ENCODE peak calls at places on chromosomes 2 and 18, in five cellular contexts. K is ovary, P is lower leg skin, D is uterus, G is right lobe of liver. Z is an unnamed sample.

GRCh38 chr2:68083346-68083745 is 20.5 kb upstream of the C1D start:
- DNase-seq in G (no peak), D (no peak), K (no peak), P (no peak), Z (no peak)

GRCh38 chr2:212330263-212330662 is 208.3 kb downstream of the ERBB4 start:
- DNase-seq in G (peak), D (no peak), P (no peak), K (no peak), Z (no peak)

GRCh38 chr2:239028253-239028619 is 180.4 kb downstream of the TWIST2 start:
- DNase-seq in D (no peak), K (no peak), G (no peak), P (peak), Z (no peak)

GRCh38 chr2:165868211-165868610 is 74.2 kb upstream of the GALNT3 start:
- DNase-seq in P (no peak), D (no peak), K (no peak), G (no peak), Z (no peak)

GRCh38 chr18:26436176-26437031 is 111.9 kb downstream of the KCTD1 start:
- DNase-seq in G (no peak), P (no peak), K (no peak), D (no peak), Z (no peak)

GRCh38 chr2:189673661-189674373 is 653 bp upstream of the ANKAR start:
- DNase-seq in P (no peak), K (no peak), G (no peak), D (no peak), Z (no peak)

GRCh38 chr18:29681578-29681977 is 1361.0 kb downstream of the DSC3 start:
- DNase-seq in K (no peak), P (no peak), G (no peak), D (no peak), Z (no peak)

GRCh38 chr18:69689081-69689759 is 258.5 kb downstream of the CD226 start:
- DNase-seq in P (no peak), K (no peak), G (no peak), D (no peak), Z (no peak)

GRCh38 chr2:218448934-218449333 is 30.0 kb downstream of the VIL1 start:
- DNase-seq in P (no peak), D (no peak), G (no peak), K (no peak), Z (peak)

GRCh38 chr2:81835318-81836000 is 1530.9 kb upstream of the LRRTM1 start:
- DNase-seq in P (no peak), D (no peak), G (no peak), K (no peak), Z (peak)

GRCh38 chr18:77550625-77551024 is 301.0 kb downstream of the GALR1 start:
- DNase-seq in P (no peak), D (no peak), G (no peak), K (no peak), Z (no peak)

GRCh38 chr2:124027182-124027581 is 2.1 kb downstream of the CNTNAP5 start:
- DNase-seq in G (no peak), K (no peak), D (no peak), P (no peak), Z (peak)

GRCh38 chr2:231161252-231162035 is 36.6 kb upstream of the HTR2B start:
- DNase-seq in D (no peak), G (no peak), P (no peak), K (no peak), Z (no peak)

GRCh38 chr2:72211777-72212515 is 64.3 kb upstream of the CYP26B1 start:
- DNase-seq in K (no peak), P (no peak), D (no peak), G (no peak), Z (no peak)

GRCh38 chr2:119496682-119497081 is 27.6 kb downstream of the SCTR start:
- DNase-seq in D (no peak), K (no peak), G (no peak), P (no peak), Z (no peak)

GRCh38 chr2:227781841-227782240 is 31.8 kb upstream of the CCL20 start:
- DNase-seq in D (no peak), K (no peak), P (no peak), G (no peak), Z (no peak)

GRCh38 chr2:8821276-8822217 is 15.9 kb downstream of the KIDINS220 start:
- DNase-seq in D (peak), K (peak), G (peak), P (peak), Z (no peak)

DNA sequence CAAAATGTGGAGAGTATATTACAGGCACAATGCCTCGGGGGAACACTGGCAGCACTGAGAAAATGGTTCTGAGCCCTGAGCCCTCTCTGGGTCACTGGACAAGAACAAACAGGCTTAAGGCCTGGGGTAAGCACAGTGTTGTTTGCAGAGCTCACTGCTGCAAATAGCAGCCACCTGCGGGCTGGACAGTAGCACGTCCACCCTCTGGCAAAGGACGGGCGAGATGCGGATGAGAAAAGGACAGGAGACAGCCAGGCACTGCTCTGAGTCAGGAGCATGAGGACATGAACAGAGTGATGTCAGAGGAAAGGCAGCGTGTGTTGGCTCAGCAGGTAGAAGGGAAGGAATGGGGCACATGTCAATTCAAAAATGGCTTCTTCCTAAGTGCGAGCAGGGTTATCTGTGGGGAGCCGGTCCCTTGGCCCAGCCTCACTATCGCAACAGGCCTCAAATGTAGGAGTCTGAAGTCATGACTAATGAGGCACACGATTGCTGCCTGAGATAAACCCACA is 25.9 kb upstream of the NEB start:
- DNase-seq in K (no peak), D (no peak), P (no peak), G (no peak), Z (no peak)
- TF ChIP-seq POLR2A in K (no peak), D (no peak), P (no peak), G (no peak), Z (no peak)

GRCh38 chr2:158457092-158457825 is 507 bp downstream of the PKP4 start:
- DNase-seq in D (peak), G (peak), P (peak), K (peak), Z (peak)

GRCh38 chr2:158458617-158458920 is 1.8 kb downstream of the PKP4 start:
- DNase-seq in P (no peak), K (no peak), G (no peak), D (no peak), Z (no peak)

GRCh38 chr2:158459161-158460003 is 2.6 kb downstream of the PKP4 start:
- DNase-seq in P (no peak), K (no peak), D (no peak), G (no peak), Z (no peak)

GRCh38 chr2:158456309-158457066 is at the start of the genes CCDC148 and PKP4:
- DNase-seq in G (peak), K (peak), D (peak), P (peak), Z (peak)

GRCh38 chr2:158457826-158458616 is 1.3 kb downstream of the PKP4 start:
- DNase-seq in K (peak), D (peak), P (peak), G (peak), Z (peak)
- TF ChIP-seq POLR2A in K (peak), D (no peak), P (no peak), G (peak), Z (peak)

DNA sequence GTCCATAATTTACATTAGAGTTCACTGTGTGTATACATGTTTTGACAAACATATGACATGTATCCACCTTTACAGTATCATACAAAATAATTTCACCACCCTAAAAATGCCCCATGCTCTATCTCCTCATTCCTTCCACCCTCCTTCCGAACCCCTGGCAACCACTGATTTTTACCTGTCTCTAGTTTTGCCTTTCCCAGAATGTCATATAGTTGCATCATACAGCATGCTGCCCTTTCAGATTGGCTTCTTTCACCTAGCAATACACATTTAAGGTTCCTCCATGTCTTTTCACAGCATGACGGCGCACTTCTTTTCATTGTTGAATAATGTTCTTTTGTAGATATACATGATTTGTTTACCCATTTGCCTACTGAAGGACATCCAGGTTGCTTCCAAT is 10.4 kb downstream of the LRPPRC start:
- DNase-seq in K (no peak), P (no peak), G (no peak), D (no peak), Z (no peak)
- TF ChIP-seq POLR2A in K (no peak), P (no peak), G (no peak), D (no peak), Z (no peak)

DNA sequence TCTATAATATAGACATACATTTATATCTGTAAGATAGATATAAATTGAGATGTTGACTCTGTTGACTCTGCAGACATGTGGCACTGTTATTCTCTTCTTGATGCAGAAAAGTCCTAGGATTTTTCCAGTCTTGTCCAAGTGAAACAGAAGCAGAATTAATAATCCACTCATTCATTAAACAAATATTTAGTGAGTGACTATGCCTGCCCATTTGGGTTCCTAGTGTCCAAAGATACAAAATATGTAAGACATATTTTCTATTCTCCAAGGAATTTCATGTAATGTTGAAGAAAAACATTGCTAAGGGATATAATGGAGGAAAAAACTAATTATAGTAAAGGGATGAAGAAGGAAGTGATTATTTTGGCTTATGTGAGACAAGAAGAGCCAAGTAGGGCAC is 20.1 kb upstream of the PLEKHH2 start:
- DNase-seq in P (no peak), K (no peak), G (no peak), D (no peak), Z (no peak)
- TF ChIP-seq POLR2A in P (no peak), K (no peak), G (no peak), D (no peak), Z (no peak)

GRCh38 chr2:55883339-55883738 is 40.2 kb downstream of the EFEMP1 start:
- DNase-seq in G (no peak), K (peak), P (no peak), D (peak), Z (no peak)
- TF ChIP-seq POLR2A in G (no peak), K (no peak), P (no peak), D (no peak), Z (no peak)

DNA sequence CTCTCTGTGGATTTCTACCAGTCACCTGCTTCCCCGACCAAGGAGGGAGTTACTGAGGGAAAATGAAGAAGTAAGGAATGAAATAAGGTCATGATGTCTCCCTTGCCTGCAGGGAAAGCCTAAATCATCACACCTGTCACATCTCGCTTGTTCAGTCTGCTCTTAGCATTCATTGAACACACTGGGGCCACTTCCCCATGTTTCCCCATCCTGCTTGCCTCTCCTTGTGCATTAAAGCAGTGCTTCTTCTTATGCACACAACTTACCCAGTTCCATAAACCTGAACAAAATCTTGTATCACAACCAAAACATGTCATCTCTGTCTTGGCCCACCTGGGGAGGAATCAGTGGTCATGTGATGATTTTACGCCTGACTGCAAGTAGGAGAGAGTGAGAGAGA is 219.9 kb downstream of the HAUS1 start:
- DNase-seq in K (no peak), D (no peak), P (no peak), G (no peak), Z (no peak)
- TF ChIP-seq POLR2A in K (no peak), D (no peak), P (no peak), G (no peak), Z (no peak)

GRCh38 chr2:131682122-131682944 is 154.6 kb downstream of the CCDC74A start:
- DNase-seq in P (peak), K (peak), D (peak), G (peak), Z (peak)
- TF ChIP-seq POLR2A in P (no peak), K (no peak), D (no peak), G (no peak), Z (peak)